ENCODE peak calls at places on chromosome 19, in nine cellular contexts. O, M, V, G, S, F, X, E and B are unnamed samples.

GRCh38 chr19:39078436-39079200 is 5.5 kb upstream of the ACP7 start:
- DNase-seq in M (no peak), S (peak; percentile 89), G (no peak), F (no peak), E (peak; percentile 98), X (peak; percentile 65), V (peak; percentile 99), O (no peak), B (peak; percentile 99)

GRCh38 chr19:35533822-35534521 is 716 bp downstream of the GAPDHS start:
- DNase-seq in O (no peak), X (peak; percentile 34), G (no peak), V (peak; percentile 48), F (peak; percentile 58), S (peak; percentile 46), M (no peak), E (no peak), B (no peak)

GRCh38 chr19:10603084-10603872 is 16.2 kb upstream of the AP1M2 start:
- DNase-seq in V (no peak), G (no peak), E (no peak), X (peak; percentile 53), F (peak; percentile 54), S (no peak), O (no peak), M (peak; percentile 94), B (no peak)

GRCh38 chr19:12617646-12618045 is 6.9 kb downstream of the ZNF791 start:
- DNase-seq in E (no peak), S (no peak), M (no peak), X (no peak), O (no peak), F (no peak), V (no peak), G (no peak), B (no peak)

GRCh38 chr19:54208784-54209057 is 8.1 kb downstream of the RPS9 start:
- DNase-seq in F (no peak), E (no peak), M (no peak), G (no peak), V (no peak), S (peak; percentile 23), X (no peak), O (no peak), B (no peak)

GRCh38 chr19:608155-609000 is 18.7 kb downstream of the HCN2 start:
- DNase-seq in S (no peak), O (no peak), G (no peak), V (no peak), M (no peak), X (no peak), F (no peak), E (no peak), B (no peak)

GRCh38 chr19:38844093-38844686 is 5.6 kb downstream of the HNRNPL start:
- DNase-seq in S (no peak), O (no peak), V (no peak), G (no peak), X (no peak), E (no peak), F (no peak), M (no peak), B (no peak)

GRCh38 chr19:13005861-13006370 is 10.6 kb downstream of the NFIX start:
- DNase-seq in X (no peak), V (peak; percentile 26), E (no peak), F (no peak), G (no peak), M (no peak), O (no peak), S (no peak), B (no peak)

GRCh38 chr19:34662919-34663318 is 14.0 kb downstream of the SCGB2B2 start:
- DNase-seq in G (peak; percentile 80), O (peak; percentile 19), E (peak; percentile 14), X (no peak), S (no peak), F (peak; percentile 53), M (peak; percentile 74), V (peak; percentile 53), B (no peak)

GRCh38 chr19:4557971-4558941 is 1.2 kb downstream of the SEMA6B start:
- DNase-seq in F (peak; percentile 67), E (no peak), V (peak; percentile 45), O (no peak), X (peak; percentile 36), S (no peak), G (peak; percentile 34), M (peak; percentile 30), B (no peak)

GRCh38 chr19:44718441-44719261 is 19.7 kb downstream of the CEACAM16 start:
- DNase-seq in S (peak; percentile 70), F (peak; percentile 55), G (no peak), X (peak; percentile 75), V (no peak), O (no peak), E (no peak), M (no peak), B (peak; percentile 54)

GRCh38 chr19:35211545-35212230 is 16.9 kb downstream of the FAM187B start:
- DNase-seq in M (peak; percentile 71), V (no peak), G (peak; percentile 56), E (no peak), S (no peak), X (no peak), O (no peak), F (no peak), B (no peak)

GRCh38 chr19:56884481-56884880 is 44.0 kb upstream of the PEG3 start:
- DNase-seq in E (no peak), V (no peak), F (no peak), X (no peak), O (no peak), S (no peak), G (no peak), M (no peak), B (no peak)
- H3K9me3 ChIP-seq in E (peaks cover 25% of the 10 kb centered on the region), V (no peaks in the 10 kb centered on the region), F (peaks cover 20% of the 10 kb centered on the region), X (no peaks in the 10 kb centered on the region), O (peaks cover 86% of the 10 kb centered on the region), S (no peaks in the 10 kb centered on the region), G (no peaks in the 10 kb centered on the region), M (no peaks in the 10 kb centered on the region), B (peaks cover 4% of the 10 kb centered on the region)

GRCh38 chr19:2132731-2133490 is 18.5 kb downstream of the AP3D1 start:
- DNase-seq in E (no peak), O (no peak), M (no peak), G (no peak), V (peak; percentile 57), X (no peak), S (no peak), F (no peak), B (no peak)

GRCh38 chr19:2129486-2129885 is 21.9 kb downstream of the AP3D1 start:
- DNase-seq in E (no peak), V (no peak), G (no peak), O (no peak), M (no peak), X (no peak), S (no peak), F (no peak), B (no peak)

GRCh38 chr19:2129892-2130770 is 21.2 kb downstream of the AP3D1 start:
- DNase-seq in F (no peak), E (no peak), M (no peak), S (no peak), G (no peak), V (no peak), O (no peak), X (no peak), B (no peak)

GRCh38 chr19:2129022-2129421 is 22.3 kb downstream of the AP3D1 start:
- DNase-seq in E (no peak), G (no peak), F (no peak), M (no peak), X (no peak), S (no peak), V (no peak), O (no peak), B (no peak)

GRCh38 chr19:2132191-2132590 is 19.2 kb downstream of the AP3D1 start:
- DNase-seq in V (no peak), E (no peak), F (no peak), X (no peak), G (no peak), M (no peak), O (no peak), S (no peak), B (no peak)
- H4K20me1 ChIP-seq in V (no peaks in the 10 kb centered on the region), E (no peaks in the 10 kb centered on the region), F (peaks cover 48% of the 10 kb centered on the region), X (no peaks in the 10 kb centered on the region), G (peaks cover 3% of the 10 kb centered on the region), M (no peaks in the 10 kb centered on the region), O (peaks cover 32% of the 10 kb centered on the region), S (no peaks in the 10 kb centered on the region), B (peaks cover 76% of the 10 kb centered on the region)

DNA sequence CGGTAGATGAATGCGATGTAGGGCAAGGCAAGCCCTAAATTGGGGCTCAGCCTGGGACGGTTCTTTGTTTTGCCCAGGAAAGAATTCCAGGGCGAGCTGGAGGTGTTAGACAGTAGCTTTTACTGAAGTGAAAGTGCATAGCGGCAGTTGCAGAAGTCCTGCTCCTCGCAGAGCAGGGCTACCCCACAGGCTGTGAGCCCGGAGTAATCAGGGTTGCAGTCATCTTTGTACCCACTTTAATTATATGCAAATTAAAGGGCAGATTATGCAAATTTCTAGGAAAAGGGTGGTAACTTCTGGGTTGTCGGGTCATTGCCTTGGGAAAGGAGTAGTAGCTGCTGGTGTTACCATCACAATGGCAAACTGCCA is 30.5 kb downstream of the VAV1 start:
- DNase-seq in O (no peak), M (peak; percentile 64), E (no peak), F (no peak), S (no peak), X (no peak), G (peak; percentile 53), V (no peak), B (no peak)
- H3K4me3 ChIP-seq in O (no peak overlapping the region), M (peak overlapping the region; percentile 46), E (no peak overlapping the region), F (no peak overlapping the region), S (no peak overlapping the region), X (no peak overlapping the region), G (peak overlapping the region; percentile 46), V (no peak overlapping the region), B (no peak overlapping the region)

GRCh38 chr19:15234525-15235130 is 2.4 kb upstream of the EPHX3 start:
- DNase-seq in G (no peak), S (no peak), X (no peak), F (no peak), E (no peak), O (no peak), V (no peak), M (no peak), B (no peak)
- H3K9me3 ChIP-seq in G (no peaks in the 10 kb centered on the region), S (no peaks in the 10 kb centered on the region), X (no peaks in the 10 kb centered on the region), F (no peaks in the 10 kb centered on the region), E (no peaks in the 10 kb centered on the region), O (no peaks in the 10 kb centered on the region), V (no peaks in the 10 kb centered on the region), M (no peaks in the 10 kb centered on the region), B (no peaks in the 10 kb centered on the region)

DNA sequence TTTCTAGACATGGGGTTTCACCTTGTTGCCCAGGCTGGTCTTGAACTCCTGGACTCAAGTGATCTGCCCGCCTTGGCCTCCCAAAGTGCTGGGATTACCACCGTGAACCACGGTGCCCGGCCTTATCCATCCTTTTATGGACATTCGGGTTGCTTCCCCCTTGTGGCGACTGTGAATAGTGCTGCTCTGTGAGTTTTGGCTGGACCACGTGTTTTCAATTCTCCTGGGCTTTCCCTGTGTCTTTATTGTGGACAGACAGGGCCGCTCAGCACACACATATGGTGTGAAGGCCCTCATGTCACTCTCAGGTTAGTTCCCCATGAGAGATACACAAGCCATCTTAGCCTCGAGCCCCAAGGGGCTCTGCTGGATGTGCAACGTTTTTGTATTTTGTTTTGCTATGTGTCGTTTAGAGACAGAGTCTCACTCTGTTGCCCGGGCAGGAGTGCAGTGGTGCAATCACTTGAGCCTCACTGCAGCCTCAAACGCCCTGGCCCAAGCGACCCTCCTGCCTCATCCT is 40.5 kb downstream of the MAU2 start:
- DNase-seq in V (peak; percentile 90), E (peak; percentile 74), O (peak; percentile 71), F (peak; percentile 85), M (peak; percentile 81), X (peak; percentile 72), G (peak; percentile 77), S (peak; percentile 85), B (peak; percentile 51)
- H4K20me1 ChIP-seq in V (no peaks in the 10 kb centered on the region), E (no peaks in the 10 kb centered on the region), O (peaks cover 2% of the 10 kb centered on the region), F (no peaks in the 10 kb centered on the region), M (no peaks in the 10 kb centered on the region), X (no peaks in the 10 kb centered on the region), G (no peaks in the 10 kb centered on the region), S (no peaks in the 10 kb centered on the region), B (no peaks in the 10 kb centered on the region)